ENCODE peak calls at places on chromosomes 3 and 15, in five cellular contexts. F, Q, U, Y and J are unnamed samples.

GRCh38 chr15:101091080-101092017 is 160.5 kb downstream of the CHSY1 start:
- DNase-seq in F (no peak), Q (no peak), U (no peak), Y (no peak), J (no peak)

GRCh38 chr3:111072016-111072891 is 638 bp downstream of the NECTIN3 start:
- DNase-seq in F (no peak), Q (peak; percentile 10), U (peak; percentile 21), Y (peak; percentile 29), J (no peak)

GRCh38 chr3:100710355-100711198 is 1.3 kb downstream of the TFG start:
- DNase-seq in F (peak; percentile 69), Q (peak; percentile 71), U (peak; percentile 12), Y (no peak), J (peak; percentile 56)

GRCh38 chr3:110243081-110243480 is 828.5 kb upstream of the NECTIN3 start:
- DNase-seq in F (no peak), Q (peak; percentile 35), U (no peak), Y (no peak), J (no peak)

GRCh38 chr3:182501861-182502260 is 291.4 kb upstream of the ATP11B start:
- DNase-seq in F (no peak), Q (no peak), U (no peak), Y (no peak), J (no peak)

GRCh38 chr3:142117052-142117451 is 32.3 kb downstream of the TFDP2 start:
- DNase-seq in F (peak; percentile 86), Q (peak; percentile 75), U (no peak), Y (no peak), J (no peak)

GRCh38 chr3:171132873-171133272 is 106.4 kb upstream of the SLC2A2 start:
- DNase-seq in F (no peak), Q (peak; percentile 66), U (no peak), Y (no peak), J (no peak)

GRCh38 chr3:46524008-46524407 is 26.2 kb downstream of the RTP3 start:
- DNase-seq in F (no peak), Q (no peak), U (no peak), Y (no peak), J (no peak)

GRCh38 chr15:63502843-63503738 is 1.3 kb upstream of the USP3 start:
- DNase-seq in F (peak; percentile 100), Q (peak; percentile 88), U (peak; percentile 70), Y (peak; percentile 93), J (peak; percentile 83)

GRCh38 chr15:51403072-51403878 is 61.8 kb downstream of the GLDN start:
- DNase-seq in F (peak; percentile 43), Q (peak; percentile 48), U (no peak), Y (no peak), J (no peak)

GRCh38 chr3:120681018-120681417 is 1.0 kb downstream of the HGD start:
- DNase-seq in F (no peak), Q (no peak), U (no peak), Y (no peak), J (no peak)

GRCh38 chr3:186571644-186572013 is 1.1 kb downstream of the DNAJB11 start:
- DNase-seq in F (peak; percentile 49), Q (no peak), U (no peak), Y (no peak), J (no peak)

GRCh38 chr15:37245358-37245757 is 145.0 kb upstream of the MEIS2 start:
- DNase-seq in F (no peak), Q (no peak), U (no peak), Y (no peak), J (no peak)

GRCh38 chr3:127764841-127765362 is 57.4 kb downstream of the MGLL start:
- DNase-seq in F (no peak), Q (no peak), U (no peak), Y (no peak), J (no peak)

GRCh38 chr3:31959951-31960792 is 20.9 kb downstream of the OSBPL10 start:
- DNase-seq in F (no peak), Q (peak; percentile 13), U (no peak), Y (no peak), J (no peak)

GRCh38 chr3:178475062-178475461 is 61.2 kb upstream of the KCNMB2 start:
- DNase-seq in F (no peak), Q (no peak), U (no peak), Y (no peak), J (no peak)

GRCh38 chr3:20288050-20288449 is 102.0 kb upstream of the SGO1 start:
- DNase-seq in F (no peak), Q (no peak), U (no peak), Y (no peak), J (no peak)

GRCh38 chr15:68154923-68155559 is 50.1 kb downstream of the CALML4 start:
- DNase-seq in F (peak; percentile 78), Q (peak; percentile 55), U (peak; percentile 37), Y (peak; percentile 37), J (peak; percentile 39)

GRCh38 chr3:181549266-181549665 is 162.5 kb upstream of the SOX2 start:
- DNase-seq in F (no peak), Q (no peak), U (no peak), Y (no peak), J (no peak)

GRCh38 chr15:23482228-23482627 is 35.2 kb upstream of the GOLGA6L2 start:
- DNase-seq in F (no peak), Q (no peak), U (no peak), Y (no peak), J (no peak)

GRCh38 chr15:44710236-44711088 is 661 bp downstream of the PATL2 start:
- DNase-seq in F (peak; percentile 81), Q (no peak), U (no peak), Y (peak; percentile 67), J (peak; percentile 86)

GRCh38 chr3:98690876-98691275 is 72.3 kb upstream of the ST3GAL6 start:
- DNase-seq in F (no peak), Q (peak; percentile 44), U (no peak), Y (no peak), J (no peak)

GRCh38 chr3:9430733-9431132 is 33.3 kb downstream of the SETD5 start:
- DNase-seq in F (no peak), Q (no peak), U (no peak), Y (no peak), J (no peak)

GRCh38 chr15:95875141-95875643 is 455.3 kb upstream of the NR2F2 start:
- DNase-seq in F (peak; percentile 1), Q (peak; percentile 76), U (peak; percentile 48), Y (peak; percentile 56), J (no peak)

GRCh38 chr15:69976366-69976994 is 121.2 kb downstream of the TLE3 start:
- DNase-seq in F (peak; percentile 51), Q (peak; percentile 28), U (peak; percentile 53), Y (no peak), J (peak; percentile 66)